ENCODE peak calls at places on chromosomes 11 and 22, in six cellular contexts. W is endothelial cell of umbilical vein, S is pancreas, Y is kidney, F is tibial nerve, J is left ventricle myocardium inferior. U is an unnamed sample.

GRCh38 chr22:36548606-36549005 is 19.6 kb upstream of the EIF3D start:
- DNase-seq in J (no peak), Y (no peak), F (no peak), W (no peak), S (no peak), U (no peak)

GRCh38 chr11:73414977-73415492 is 38.8 kb downstream of the RELT start:
- DNase-seq in J (no peak), W (no peak), F (no peak), S (no peak), Y (no peak), U (no peak)

GRCh38 chr22:31286360-31287255 is 5.7 kb downstream of the PIK3IP1 start:
- DNase-seq in F (no peak), W (no peak), S (no peak), J (no peak), Y (no peak), U (peak)

GRCh38 chr11:313787-314547 is at the start of gene IFITM1:
- DNase-seq in W (peak), Y (peak), S (no peak), J (no peak), F (no peak), U (peak)

GRCh38 chr11:34149786-34150185 is 44.4 kb downstream of the NAT10 start:
- DNase-seq in S (no peak), Y (peak), W (no peak), J (no peak), F (no peak), U (no peak)

GRCh38 chr11:76810151-76810853 is 27.1 kb downstream of the TSKU start:
- DNase-seq in J (no peak), Y (no peak), W (peak), S (peak), F (no peak), U (no peak)

GRCh38 chr11:63567044-63567840 is 4.1 kb upstream of the PLAAT2 start:
- DNase-seq in J (no peak), S (no peak), Y (no peak), F (no peak), W (peak), U (peak)

GRCh38 chr22:37440875-37441274 is 13.6 kb upstream of the ELFN2 start:
- DNase-seq in W (no peak), S (no peak), F (no peak), Y (no peak), J (no peak), U (no peak)

GRCh38 chr11:14357843-14358728 is 897 bp downstream of the RRAS2 start:
- DNase-seq in S (peak), F (no peak), W (peak), J (peak), Y (peak), U (peak)

GRCh38 chr11:134476435-134477021 is 64.5 kb upstream of the B3GAT1 start:
- DNase-seq in F (no peak), Y (no peak), S (no peak), W (no peak), J (no peak), U (no peak)

GRCh38 chr11:72670041-72670440 is 4.2 kb downstream of the PDE2A start:
- DNase-seq in W (no peak), F (no peak), Y (no peak), J (no peak), S (no peak), U (no peak)

GRCh38 chr11:29518389-29519174 is 498.2 kb downstream of the KCNA4 start:
- DNase-seq in Y (no peak), J (no peak), W (no peak), S (no peak), F (no peak), U (no peak)

GRCh38 chr11:72113170-72113808 is 794 bp upstream of the ANAPC15 start:
- DNase-seq in W (no peak), Y (no peak), F (no peak), S (no peak), J (no peak), U (no peak)

GRCh38 chr11:68328374-68329091 is 16.1 kb downstream of the LRP5 start:
- DNase-seq in J (peak), F (no peak), S (peak), W (peak), Y (peak), U (peak)

DNA sequence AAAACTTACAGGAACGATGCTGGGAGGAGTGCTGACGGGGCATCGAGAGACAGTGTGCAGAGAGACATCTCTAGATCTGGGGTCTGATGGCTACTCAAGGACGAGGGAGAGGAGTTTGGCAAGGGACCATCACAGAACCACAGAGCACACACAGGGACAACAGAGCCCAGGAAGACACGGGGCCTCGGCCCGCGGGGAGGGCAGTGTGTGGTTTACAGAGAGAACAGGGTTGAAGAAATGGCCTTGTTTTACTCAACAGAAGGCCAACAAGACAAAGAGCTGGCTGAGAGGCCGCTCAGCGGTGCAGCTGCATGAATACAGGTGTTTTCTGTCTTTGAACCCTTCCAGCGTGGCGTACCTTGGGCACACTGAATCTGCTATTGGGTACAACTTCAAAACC is 20.5 kb upstream of the BID start:
- DNase-seq in F (no peak), S (no peak), Y (no peak), W (no peak), J (no peak), U (no peak)
- H3K4me3 ChIP-seq in F (no peak), S (no peak), Y (no peak), W (no peak), J (no peak), U (no peak)

GRCh38 chr22:19285831-19286230 is 5.7 kb downstream of the CLTCL1 start:
- DNase-seq in W (no peak), F (no peak), J (no peak), S (no peak), Y (no peak), U (no peak)
- H3K27ac ChIP-seq in W (no peak), F (peak), J (peak), S (no peak), Y (no peak), U (no peak)

GRCh38 chr11:44727373-44728084 is 767 bp downstream of the TSPAN18 start:
- DNase-seq in S (peak), F (peak), Y (peak), J (peak), W (peak), U (peak)

GRCh38 chr11:44729065-44729464 is 2.3 kb downstream of the TSPAN18 start:
- DNase-seq in W (peak), S (no peak), J (peak), Y (no peak), F (no peak), U (no peak)

GRCh38 chr11:44727114-44727372 is 281 bp downstream of the TSPAN18 start:
- DNase-seq in F (no peak), S (no peak), J (no peak), Y (no peak), W (no peak), U (peak)

GRCh38 chr11:44728491-44728910 is 1.7 kb downstream of the TSPAN18 start:
- DNase-seq in W (peak), Y (no peak), S (no peak), J (no peak), F (no peak), U (no peak)

DNA sequence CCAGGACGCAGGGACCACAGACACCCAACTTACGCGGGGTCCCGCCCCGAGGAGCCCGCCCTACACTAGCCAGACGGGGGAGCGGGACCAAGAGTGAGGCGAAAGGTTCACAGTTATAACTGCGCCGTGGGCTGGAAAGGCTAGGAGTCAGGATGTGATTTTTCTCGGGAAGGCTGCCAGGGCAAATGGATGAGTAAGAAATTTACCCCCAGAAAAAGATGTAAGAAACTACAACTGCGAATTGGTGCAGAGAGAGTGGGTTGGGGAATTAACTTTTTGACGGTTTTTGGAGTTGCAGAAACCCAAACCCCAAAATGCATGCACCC is 1.3 kb downstream of the TSPAN18 start:
- DNase-seq in S (no peak), F (no peak), Y (no peak), W (no peak), J (no peak), U (no peak)
- TF ChIP-seq CTCF in S (peak), F (no peak), Y (no peak), W (no peak), J (peak), U (no peak)

DNA sequence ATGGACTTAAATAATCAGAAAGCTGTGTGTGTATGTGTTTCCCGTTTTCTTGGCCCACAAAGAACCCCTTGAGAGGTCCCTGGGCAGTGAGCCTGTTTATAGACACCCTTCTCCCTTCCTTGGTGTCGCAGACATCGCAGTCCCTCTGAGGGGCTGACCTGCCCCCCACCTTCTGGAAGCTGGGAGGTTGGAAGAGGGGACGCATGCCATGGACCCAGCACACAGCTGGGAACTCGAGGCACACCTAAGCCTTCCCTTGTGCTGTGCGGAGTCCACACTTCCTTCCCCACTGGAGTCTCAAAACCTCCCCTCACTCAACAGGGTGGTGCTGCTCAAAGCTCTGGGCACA is 514 bp upstream of the APOBEC3B start:
- DNase-seq in S (peak), J (no peak), F (no peak), W (no peak), Y (peak), U (no peak)
- H3K4me3 ChIP-seq in S (peak), J (peak), F (peak), W (no peak), Y (peak), U (peak)

GRCh38 chr11:45859661-45860140 is 12.4 kb downstream of the CRY2 start:
- DNase-seq in F (peak), S (peak), J (peak), W (peak), Y (peak), U (no peak)

GRCh38 chr11:45858751-45859398 is 11.6 kb downstream of the CRY2 start:
- DNase-seq in J (no peak), W (no peak), S (no peak), Y (no peak), F (no peak), U (no peak)

GRCh38 chr11:45860348-45860747 is 13.1 kb downstream of the CRY2 start:
- DNase-seq in Y (no peak), F (no peak), J (no peak), W (no peak), S (no peak), U (no peak)

GRCh38 chr11:45856044-45856468 is 8.8 kb downstream of the CRY2 start:
- DNase-seq in S (no peak), J (no peak), F (no peak), Y (no peak), W (no peak), U (no peak)

GRCh38 chr11:45857834-45858492 is 10.7 kb downstream of the CRY2 start:
- DNase-seq in J (peak), Y (peak), S (peak), W (peak), F (no peak), U (no peak)
- H3K27ac ChIP-seq in J (peak), Y (peak), S (peak), W (peak), F (peak), U (no peak)

DNA sequence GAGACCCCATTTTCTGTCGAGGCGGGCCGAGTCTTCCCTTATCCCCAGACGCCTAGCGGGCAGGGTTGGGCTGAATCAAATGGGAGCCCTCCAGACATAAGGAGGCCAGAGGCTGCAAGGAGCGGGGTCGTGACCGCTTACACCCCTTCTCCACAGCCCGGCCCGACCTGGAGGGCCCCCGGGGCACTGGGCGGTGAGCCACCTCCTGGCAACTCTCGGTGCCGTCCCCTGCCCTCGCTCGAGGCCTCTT is 499 bp upstream of the GP1BB start:
- DNase-seq in Y (no peak), W (no peak), F (no peak), J (no peak), S (no peak), U (no peak)
- TF ChIP-seq CTCF in Y (no peak), W (no peak), F (no peak), J (no peak), S (no peak), U (no peak)